ENCODE peak calls at places on chromosomes 2 and 18, in eight cellular contexts. M, O, H, T, L, V, E and C are unnamed samples.

GRCh38 chr2:83584674-83585073 is 874.4 kb downstream of the SUCLG1 start:
- DNase-seq in M (no peak), O (peak; percentile 65), H (peak; percentile 56), T (no peak), L (no peak), V (no peak), E (peak; percentile 8), C (no peak)

GRCh38 chr2:96866986-96867755 is 2.7 kb downstream of the SEMA4C start:
- DNase-seq in M (no peak), O (no peak), H (no peak), T (no peak), L (no peak), V (no peak), E (no peak), C (no peak)

GRCh38 chr2:114933671-114934241 is 491.3 kb downstream of the DPP10 start:
- DNase-seq in M (no peak), O (no peak), H (no peak), T (no peak), L (no peak), V (no peak), E (no peak), C (no peak)

GRCh38 chr2:201148434-201148833 is 32.5 kb downstream of the CFLAR start:
- DNase-seq in M (no peak), O (no peak), H (no peak), T (no peak), L (no peak), V (no peak), E (no peak), C (no peak)

GRCh38 chr2:39851251-39851650 is 72.2 kb upstream of the THUMPD2 start:
- DNase-seq in M (no peak), O (peak; percentile 19), H (no peak), T (no peak), L (no peak), V (no peak), E (no peak), C (no peak)

GRCh38 chr2:240670950-240671349 is 11.7 kb downstream of the AQP12B start:
- DNase-seq in M (no peak), O (no peak), H (no peak), T (no peak), L (no peak), V (no peak), E (no peak), C (no peak)

GRCh38 chr2:72146357-72147302 is 1.0 kb downstream of the CYP26B1 start:
- DNase-seq in M (no peak), O (no peak), H (peak; percentile 48), T (no peak), L (no peak), V (no peak), E (no peak), C (peak; percentile 19)

GRCh38 chr2:121316986-121317385 is 32.0 kb upstream of the TFCP2L1 start:
- DNase-seq in M (no peak), O (no peak), H (no peak), T (no peak), L (no peak), V (no peak), E (no peak), C (no peak)

GRCh38 chr2:176110975-176111663 is 4.0 kb downstream of the HOXD11 start:
- DNase-seq in M (peak; percentile 39), O (peak; percentile 92), H (peak; percentile 88), T (peak; percentile 56), L (no peak), V (no peak), E (peak; percentile 86), C (no peak)

GRCh38 chr18:58241877-58242276 is 197.9 kb downstream of the NEDD4L start:
- DNase-seq in M (peak; percentile 81), O (peak; percentile 99), H (no peak), T (no peak), L (no peak), V (no peak), E (no peak), C (no peak)

GRCh38 chr2:12376025-12376424 is 340.7 kb upstream of the TRIB2 start:
- DNase-seq in M (no peak), O (no peak), H (no peak), T (no peak), L (no peak), V (no peak), E (no peak), C (no peak)

DNA sequence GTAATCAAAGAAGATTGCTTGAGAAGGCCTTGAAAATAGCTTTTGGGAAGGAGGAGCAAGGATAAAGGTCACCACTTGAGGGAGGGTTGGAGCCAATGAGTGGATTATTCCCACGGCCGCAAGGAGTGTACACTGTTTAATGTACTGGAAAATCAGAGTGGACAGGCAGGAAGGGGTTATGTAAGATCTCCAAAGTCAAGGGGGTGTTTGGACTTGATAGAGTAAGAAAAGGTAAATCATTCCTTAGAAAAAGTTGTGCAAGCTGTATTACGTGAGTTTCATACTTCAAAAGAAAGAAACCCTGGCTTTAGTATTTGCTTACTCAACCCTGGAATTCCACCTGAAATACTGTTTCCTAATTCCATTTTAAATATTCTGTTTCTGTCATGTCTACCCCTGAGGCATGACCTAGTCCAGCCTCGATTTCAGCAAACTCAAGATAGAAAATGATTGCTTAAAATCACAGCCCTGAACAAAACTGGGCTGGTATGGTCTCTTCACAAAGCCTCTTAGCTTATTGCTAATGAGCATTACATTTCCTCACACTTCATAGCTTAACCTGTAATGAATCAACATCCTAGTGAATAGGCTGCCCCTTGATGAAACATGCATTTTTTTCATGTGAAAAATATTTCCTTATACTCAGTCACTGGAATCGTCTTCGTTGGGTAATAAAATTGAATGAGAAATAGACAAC is 1.1 kb downstream of the MREG start:
- DNase-seq in M (no peak), O (peak; percentile 79), H (no peak), T (peak; percentile 53), L (no peak), V (no peak), E (no peak), C (no peak)
- H3K27ac ChIP-seq in M (no peak overlapping the region), O (peak overlapping the region; percentile 28), H (no peak overlapping the region), T (no peak overlapping the region), L (peak overlapping the region; percentile 1), V (no peak overlapping the region), E (no peak overlapping the region), C (no peak overlapping the region)

DNA sequence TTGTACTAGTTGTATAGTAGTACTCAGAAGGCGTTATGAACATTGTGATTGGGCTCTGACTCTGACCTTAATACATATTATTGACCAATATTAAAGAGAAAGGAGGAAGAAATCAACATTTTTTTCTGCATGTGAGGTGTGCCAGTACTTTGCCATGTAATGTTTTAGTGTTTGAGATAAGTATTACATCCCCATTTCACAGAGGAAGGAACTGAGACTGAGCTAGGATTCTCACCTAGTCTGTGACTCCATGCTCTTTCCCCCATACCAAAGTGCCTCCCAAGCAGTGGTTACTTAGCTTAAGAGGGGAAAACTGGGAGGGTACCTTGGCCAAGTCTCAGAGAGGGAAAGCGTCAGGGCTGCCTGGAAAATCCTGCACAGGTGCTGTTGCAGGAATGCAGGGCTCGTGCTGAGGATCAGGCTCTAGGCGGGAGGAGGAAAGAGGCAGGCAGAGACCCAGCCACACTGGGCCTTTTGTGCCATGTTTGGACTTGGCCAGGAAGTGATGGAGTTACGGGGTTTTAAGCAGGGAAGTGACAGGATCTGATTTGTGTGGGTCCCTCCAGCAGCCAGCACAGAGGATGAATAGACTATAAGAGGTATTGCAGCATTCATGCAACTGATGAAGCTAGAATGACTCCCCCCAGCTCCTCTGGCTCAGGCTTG is 1.7 kb downstream of the PNKD start:
- DNase-seq in M (no peak), O (peak; percentile 27), H (no peak), T (no peak), L (no peak), V (no peak), E (no peak), C (no peak)
- H3K4me3 ChIP-seq in M (peak overlapping the region; percentile 88), O (peak overlapping the region; percentile 89), H (peak overlapping the region; percentile 89), T (peak overlapping the region; percentile 81), L (no peak overlapping the region), V (no peak overlapping the region), E (no peak overlapping the region), C (peak overlapping the region; percentile 99)

DNA sequence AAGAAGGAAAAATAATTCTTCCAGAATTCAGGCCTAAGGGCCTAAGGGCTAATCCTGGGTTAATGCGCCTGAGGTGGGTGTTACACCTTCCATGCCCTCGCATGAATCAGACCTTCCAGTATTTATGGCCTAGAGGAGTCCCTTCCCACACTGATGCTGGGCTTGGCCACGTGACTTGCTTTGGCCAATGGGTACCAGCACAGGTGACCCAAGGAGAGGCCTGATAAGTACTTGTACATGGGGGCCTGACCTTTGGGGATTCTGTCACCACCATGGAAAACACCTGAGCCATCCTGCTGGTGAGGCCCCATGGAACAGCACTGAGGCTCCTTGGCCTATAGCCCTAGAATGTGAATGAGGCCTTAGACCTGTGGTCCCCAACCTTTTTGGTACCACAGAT is 79.8 kb downstream of the TNFRSF11A start:
- DNase-seq in M (no peak), O (no peak), H (no peak), T (no peak), L (no peak), V (no peak), E (no peak), C (no peak)
- H3K27ac ChIP-seq in M (no peak overlapping the region), O (no peak overlapping the region), H (no peak overlapping the region), T (no peak overlapping the region), L (no peak overlapping the region), V (no peak overlapping the region), E (no peak overlapping the region), C (no peak overlapping the region)

GRCh38 chr18:52499018-52499417 is 159.0 kb downstream of the DCC start:
- DNase-seq in M (no peak), O (no peak), H (no peak), T (no peak), L (no peak), V (no peak), E (no peak), C (no peak)
- H3K4me3 ChIP-seq in M (no peak overlapping the region), O (no peak overlapping the region), H (no peak overlapping the region), T (no peak overlapping the region), L (no peak overlapping the region), V (no peak overlapping the region), E (no peak overlapping the region), C (no peak overlapping the region)